ENCODE peak calls at places on chromosomes 12 and 14, in six cellular contexts. Z is GM13976, F is fibroblast of lung, S is body of pancreas, T is upper lobe of right lung, B is HFFc6. V is an unnamed sample.

GRCh38 chr14:54567224-54567633 is 301 bp downstream of the SAMD4A start:
- DNase-seq in T (no peak), B (no peak), S (no peak), F (no peak), Z (no peak), V (no peak)

GRCh38 chr12:120628919-120629318 is 11.5 kb upstream of the CABP1 start:
- DNase-seq in Z (no peak), T (peak), B (no peak), F (no peak), S (peak), V (peak)

GRCh38 chr12:3320881-3321509 is 170.0 kb upstream of the PRMT8 start:
- DNase-seq in T (no peak), F (no peak), S (peak), Z (no peak), B (no peak), V (no peak)

GRCh38 chr14:61025239-61026223 is 44.5 kb downstream of the SLC38A6 start:
- DNase-seq in B (peak), T (no peak), S (peak), F (peak), Z (peak), V (no peak)

GRCh38 chr12:132167610-132168310 is 23.5 kb downstream of the NOC4L start:
- DNase-seq in Z (no peak), F (no peak), T (peak), S (no peak), B (no peak), V (peak)

GRCh38 chr14:79551591-79551990 is 659.7 kb downstream of the DIO2 start:
- DNase-seq in F (no peak), B (no peak), S (no peak), Z (no peak), T (no peak), V (no peak)

GRCh38 chr14:44962573-44963528 is 861 bp downstream of the TOGARAM1 start:
- DNase-seq in F (peak), Z (no peak), T (peak), B (peak), S (peak), V (peak)

GRCh38 chr12:124730455-124730932 is 133.2 kb downstream of the SCARB1 start:
- DNase-seq in F (peak), B (no peak), T (no peak), Z (no peak), S (peak), V (no peak)

GRCh38 chr14:68467425-68467824 is 325.4 kb downstream of the ZFP36L1 start:
- DNase-seq in Z (no peak), F (no peak), T (no peak), S (no peak), B (no peak), V (no peak)

GRCh38 chr12:88876867-88877266 is 296.6 kb upstream of the KITLG start:
- DNase-seq in S (no peak), B (peak), Z (no peak), T (no peak), F (no peak), V (no peak)

GRCh38 chr14:36222337-36222736 is 45.8 kb upstream of the PTCSC3 start:
- DNase-seq in T (no peak), B (no peak), F (no peak), Z (no peak), S (no peak), V (no peak)

GRCh38 chr12:1810201-1810930 is 10.0 kb upstream of the LRTM2 start:
- DNase-seq in F (no peak), Z (no peak), B (no peak), T (no peak), S (no peak), V (peak)

GRCh38 chr12:23775208-23775607 is 174.3 kb downstream of the SOX5 start:
- DNase-seq in F (no peak), T (no peak), Z (no peak), B (no peak), S (no peak), V (no peak)

GRCh38 chr12:4379410-4379809 is at the start of gene FGF23:
- DNase-seq in T (no peak), B (no peak), Z (no peak), F (peak), S (no peak), V (no peak)

GRCh38 chr12:16939871-16940306 is 333.9 kb upstream of the LMO3 start:
- DNase-seq in Z (peak), T (peak), S (peak), B (peak), F (peak), V (no peak)

GRCh38 chr12:80041691-80042090 is 57.6 kb upstream of the OTOGL start:
- DNase-seq in S (no peak), Z (no peak), F (peak), B (peak), T (no peak), V (no peak)

GRCh38 chr12:110934093-110934852 is 13.9 kb upstream of the MYL2 start:
- DNase-seq in Z (no peak), T (no peak), B (peak), S (no peak), F (no peak), V (no peak)

GRCh38 chr12:111789779-111790178 is 23.0 kb downstream of the ALDH2 start:
- DNase-seq in Z (no peak), F (no peak), T (no peak), S (no peak), B (no peak), V (no peak)

GRCh38 chr12:45887544-45887943 is 102.8 kb downstream of the SCAF11 start:
- DNase-seq in F (no peak), T (no peak), Z (no peak), S (no peak), B (no peak), V (no peak)

GRCh38 chr12:45898094-45898493 is 92.3 kb downstream of the SCAF11 start:
- DNase-seq in Z (no peak), T (no peak), F (no peak), B (no peak), S (no peak), V (no peak)

GRCh38 chr12:45890276-45890675 is 100.1 kb downstream of the SCAF11 start:
- DNase-seq in Z (no peak), B (no peak), F (peak), S (no peak), T (no peak), V (no peak)

GRCh38 chr12:45895961-45896360 is 94.4 kb downstream of the SCAF11 start:
- DNase-seq in S (no peak), T (no peak), B (no peak), Z (no peak), F (no peak), V (no peak)

GRCh38 chr12:45893240-45893639 is 97.1 kb downstream of the SCAF11 start:
- DNase-seq in S (no peak), T (no peak), B (no peak), Z (no peak), F (peak), V (no peak)
- TF ChIP-seq CTCF in S (no peak), T (no peak), B (peak), Z (no peak), F (peak), V (peak)

DNA sequence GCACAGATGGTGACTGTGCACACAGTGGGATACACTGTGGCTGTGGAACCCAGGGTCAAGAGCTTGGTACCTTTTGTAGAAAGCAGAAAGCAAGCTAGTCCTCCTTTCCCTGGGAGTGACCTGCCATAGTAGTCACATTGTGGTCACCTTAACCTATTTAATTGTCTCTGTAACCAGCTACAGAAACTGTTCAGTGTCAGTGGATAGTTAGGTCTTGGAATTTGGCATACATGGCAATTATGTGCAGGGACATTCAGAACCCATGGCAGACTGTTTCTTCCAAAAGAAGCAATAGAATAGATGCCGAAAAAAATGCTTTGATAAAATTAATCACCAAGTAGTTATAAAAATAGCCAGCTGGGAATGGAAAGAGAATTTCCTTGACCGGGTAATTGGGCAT is 30.4 kb downstream of the PPHLN1 start:
- DNase-seq in F (no peak), Z (no peak), B (no peak), T (no peak), S (no peak), V (no peak)
- TF ChIP-seq CTCF in F (no peak), Z (no peak), B (no peak), T (no peak), S (no peak), V (no peak)

GRCh38 chr14:31926123-31926522 is 151.0 kb upstream of the ARHGAP5 start:
- DNase-seq in B (peak), F (peak), S (no peak), Z (peak), T (no peak), V (no peak)
- TF ChIP-seq CTCF in B (peak), F (peak), S (peak), Z (peak), T (peak), V (peak)

DNA sequence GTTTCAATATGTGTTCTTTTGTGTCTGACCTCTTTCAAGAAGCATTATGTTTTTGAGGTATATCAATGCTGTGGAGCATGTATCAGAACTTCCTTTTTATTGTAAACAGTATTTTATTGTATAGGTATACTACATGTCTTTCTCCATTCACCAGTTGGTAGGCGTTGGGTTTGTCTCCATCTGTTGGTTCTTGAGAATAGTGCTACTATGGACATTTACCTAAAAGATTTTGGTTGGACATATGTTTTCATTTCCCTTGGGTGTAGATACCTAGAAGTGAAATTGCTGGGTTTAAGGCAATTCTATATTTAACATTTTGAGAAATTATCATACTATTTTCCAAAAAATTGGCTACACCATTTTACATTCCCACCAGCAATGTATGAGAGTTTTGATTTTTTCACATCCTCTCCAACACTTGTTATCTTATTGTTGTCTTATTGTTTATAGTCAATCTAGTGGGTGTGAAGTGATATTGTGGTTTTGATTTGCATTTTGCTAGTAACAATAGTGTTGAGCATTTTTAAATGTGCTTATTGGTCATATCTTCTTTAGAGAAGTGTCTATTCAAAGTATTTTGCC is 409.2 kb downstream of the IPO8 start:
- DNase-seq in F (peak), S (no peak), T (no peak), Z (no peak), B (no peak), V (no peak)
- TF ChIP-seq CTCF in F (peak), S (peak), T (peak), Z (no peak), B (peak), V (peak)

GRCh38 chr12:47801170-47801903 is 18.4 kb downstream of the HDAC7 start:
- DNase-seq in Z (no peak), F (no peak), B (no peak), T (no peak), S (no peak), V (no peak)
- TF ChIP-seq CTCF in Z (no peak), F (peak), B (no peak), T (peak), S (peak), V (no peak)

DNA sequence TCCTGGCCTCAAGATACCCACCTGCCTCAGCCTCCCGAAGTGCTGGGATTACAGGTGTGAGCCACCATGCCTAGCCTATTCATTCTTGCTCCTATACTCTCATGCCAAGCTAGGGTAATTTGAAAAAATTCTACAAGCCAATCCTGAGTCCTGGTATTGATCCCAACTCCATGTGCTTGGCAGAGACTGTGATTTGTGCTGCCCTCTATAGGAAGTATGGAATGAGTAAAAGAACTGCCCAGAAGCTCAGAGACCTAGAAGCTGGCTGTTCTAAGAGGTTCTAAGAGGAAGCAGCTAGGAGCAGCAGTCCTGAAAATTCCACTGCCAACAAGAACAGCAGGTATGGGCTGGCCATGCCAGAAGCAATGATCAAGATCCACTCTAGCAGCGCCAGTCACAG is 402.5 kb downstream of the PCNX1 start:
- DNase-seq in S (no peak), Z (no peak), T (no peak), B (no peak), F (no peak), V (no peak)
- TF ChIP-seq CTCF in S (no peak), Z (no peak), T (no peak), B (peak), F (no peak), V (peak)

GRCh38 chr14:39768579-39768978 is 336.3 kb upstream of the FBXO33 start:
- DNase-seq in F (no peak), S (no peak), B (no peak), Z (no peak), T (no peak), V (no peak)
- TF ChIP-seq CTCF in F (no peak), S (no peak), B (no peak), Z (no peak), T (no peak), V (no peak)

DNA sequence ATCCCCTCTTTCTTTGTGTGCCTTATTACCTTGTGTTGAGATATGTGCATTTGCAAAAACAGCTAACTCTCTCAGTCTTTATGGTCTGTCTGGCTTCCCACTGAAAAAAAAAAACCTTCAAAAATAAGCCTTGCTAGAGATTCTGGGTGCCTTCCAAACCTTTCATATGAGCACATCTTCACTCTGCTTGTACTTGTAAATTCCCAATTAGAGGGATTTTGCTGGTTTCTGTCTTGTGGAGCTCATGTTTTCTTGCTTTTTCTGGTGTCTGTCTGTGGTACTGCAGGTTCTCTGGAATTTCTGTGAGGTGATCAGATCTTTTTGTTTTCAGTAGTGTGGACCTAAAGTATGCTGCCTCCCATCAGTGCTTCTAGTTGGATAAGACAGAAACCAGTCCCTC is 100.1 kb downstream of the PIK3C2G start:
- DNase-seq in T (no peak), S (no peak), F (no peak), Z (no peak), B (no peak), V (no peak)
- TF ChIP-seq CTCF in T (no peak), S (no peak), F (no peak), Z (no peak), B (peak), V (no peak)

DNA sequence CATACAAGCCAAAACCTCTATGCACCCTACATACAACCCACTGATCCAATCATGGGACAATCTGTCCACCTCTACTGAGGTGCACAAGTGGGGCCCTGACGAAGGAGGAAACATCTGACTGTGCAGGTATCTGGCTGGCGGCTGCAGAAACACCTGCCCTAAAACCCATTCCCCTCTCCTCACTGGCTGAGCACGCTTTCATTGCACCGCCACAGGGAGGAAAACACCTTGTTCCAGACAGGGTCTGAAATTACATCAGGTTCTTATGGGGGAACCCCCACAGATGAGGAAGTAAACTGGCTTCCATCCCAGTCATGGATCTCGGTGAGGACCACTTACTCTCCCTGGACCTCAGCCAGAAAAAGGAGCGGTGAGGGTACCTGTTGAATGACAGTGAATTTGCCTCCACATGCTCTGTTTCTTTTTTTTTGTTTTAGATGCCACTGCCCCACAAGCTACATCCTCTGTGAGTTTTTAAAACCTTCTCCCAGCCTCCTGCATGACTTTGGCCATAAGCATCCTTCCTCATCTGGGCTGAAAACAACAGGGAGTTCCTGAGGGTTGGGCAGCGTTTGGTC is 23.8 kb upstream of the DGLUCY start:
- DNase-seq in F (no peak), T (no peak), B (no peak), S (no peak), Z (no peak), V (no peak)
- TF ChIP-seq CTCF in F (no peak), T (no peak), B (no peak), S (no peak), Z (no peak), V (no peak)

GRCh38 chr12:106919910-106920544 is 35.7 kb upstream of the TMEM263 start:
- DNase-seq in S (peak), T (no peak), F (peak), B (peak), Z (no peak), V (no peak)
- TF ChIP-seq CTCF in S (peak), T (peak), F (peak), B (peak), Z (peak), V (peak)

V was measured in chondrocyte.